ENCODE peak calls at places on chromosomes 13 and 19, in nine cellular contexts. One of them, this sample, is unnamed.

GRCh38 chr19:15251749-15252397 is 19.6 kb upstream of the EPHX3 start:
- DNase-seq in GM23248: peak; percentile 97
- DNase-seq in stimulated activated naive B cell treated with anti-CD40 and anti-IgM and Interleukin-4, amounts not matched to agents 10 μg/mL and 1 μg/mL and 100 μg/mL, for 72 hours: no peak
- DNase-seq in suprapubic skin: peak; percentile 89
- DNase-seq in memory B cell: no peak
- DNase-seq in NB4: no peak
- DNase-seq in AG09309: peak; percentile 95
- DNase-seq in left ventricle myocardium superior: peak; percentile 90
- DNase-seq in effector memory CD4-positive, alpha-beta T cell: no peak
- DNase-seq in this sample: peak; percentile 40

GRCh38 chr19:20357921-20358320 is 190.9 kb downstream of the ZNF486 start:
- DNase-seq in GM23248: no peak
- DNase-seq in stimulated activated naive B cell treated with anti-CD40 and anti-IgM and Interleukin-4, amounts not matched to agents 10 μg/mL and 1 μg/mL and 100 μg/mL, for 72 hours: no peak
- DNase-seq in suprapubic skin: no peak
- DNase-seq in memory B cell: no peak
- DNase-seq in NB4: no peak
- DNase-seq in AG09309: no peak
- DNase-seq in left ventricle myocardium superior: no peak
- DNase-seq in effector memory CD4-positive, alpha-beta T cell: no peak
- DNase-seq in this sample: no peak

GRCh38 chr13:59734393-59734792 is 429.3 kb downstream of the DIAPH3 start:
- DNase-seq in GM23248: no peak
- DNase-seq in stimulated activated naive B cell treated with anti-CD40 and anti-IgM and Interleukin-4, amounts not matched to agents 10 μg/mL and 1 μg/mL and 100 μg/mL, for 72 hours: peak; percentile 23
- DNase-seq in suprapubic skin: no peak
- DNase-seq in memory B cell: no peak
- DNase-seq in NB4: no peak
- DNase-seq in AG09309: no peak
- DNase-seq in left ventricle myocardium superior: no peak
- DNase-seq in effector memory CD4-positive, alpha-beta T cell: no peak
- DNase-seq in this sample: no peak

GRCh38 chr13:50911051-50911690 is 1.6 kb downstream of the RNASEH2B start:
- DNase-seq in GM23248: peak; percentile 39
- DNase-seq in stimulated activated naive B cell treated with anti-CD40 and anti-IgM and Interleukin-4, amounts not matched to agents 10 μg/mL and 1 μg/mL and 100 μg/mL, for 72 hours: no peak
- DNase-seq in suprapubic skin: no peak
- DNase-seq in memory B cell: no peak
- DNase-seq in NB4: peak; percentile 76
- DNase-seq in AG09309: no peak
- DNase-seq in left ventricle myocardium superior: no peak
- DNase-seq in effector memory CD4-positive, alpha-beta T cell: no peak
- DNase-seq in this sample: peak; percentile 15

GRCh38 chr13:27619711-27620376 is 485 bp downstream of the LNX2 start:
- DNase-seq in GM23248: peak; percentile 76
- DNase-seq in stimulated activated naive B cell treated with anti-CD40 and anti-IgM and Interleukin-4, amounts not matched to agents 10 μg/mL and 1 μg/mL and 100 μg/mL, for 72 hours: no peak
- DNase-seq in suprapubic skin: peak; percentile 83
- DNase-seq in memory B cell: no peak
- DNase-seq in NB4: peak; percentile 68
- DNase-seq in AG09309: no peak
- DNase-seq in left ventricle myocardium superior: peak; percentile 69
- DNase-seq in effector memory CD4-positive, alpha-beta T cell: peak; percentile 26
- DNase-seq in this sample: peak; percentile 56

GRCh38 chr13:27667946-27668345 is 46.3 kb downstream of the POLR1D start:
- DNase-seq in GM23248: no peak
- DNase-seq in stimulated activated naive B cell treated with anti-CD40 and anti-IgM and Interleukin-4, amounts not matched to agents 10 μg/mL and 1 μg/mL and 100 μg/mL, for 72 hours: no peak
- DNase-seq in suprapubic skin: no peak
- DNase-seq in memory B cell: no peak
- DNase-seq in NB4: no peak
- DNase-seq in AG09309: no peak
- DNase-seq in left ventricle myocardium superior: peak; percentile 52
- DNase-seq in effector memory CD4-positive, alpha-beta T cell: no peak
- DNase-seq in this sample: no peak

GRCh38 chr13:27973291-27973690 is 4.2 kb upstream of the CDX2 start:
- DNase-seq in GM23248: no peak
- DNase-seq in stimulated activated naive B cell treated with anti-CD40 and anti-IgM and Interleukin-4, amounts not matched to agents 10 μg/mL and 1 μg/mL and 100 μg/mL, for 72 hours: no peak
- DNase-seq in suprapubic skin: peak; percentile 50
- DNase-seq in memory B cell: no peak
- DNase-seq in NB4: no peak
- DNase-seq in AG09309: no peak
- DNase-seq in left ventricle myocardium superior: no peak
- DNase-seq in effector memory CD4-positive, alpha-beta T cell: no peak
- DNase-seq in this sample: no peak

GRCh38 chr13:114043421-114044053 is 69.7 kb upstream of the C13orf46 start:
- DNase-seq in GM23248: peak; percentile 85
- DNase-seq in stimulated activated naive B cell treated with anti-CD40 and anti-IgM and Interleukin-4, amounts not matched to agents 10 μg/mL and 1 μg/mL and 100 μg/mL, for 72 hours: no peak
- DNase-seq in suprapubic skin: no peak
- DNase-seq in memory B cell: no peak
- DNase-seq in NB4: peak; percentile 99
- DNase-seq in AG09309: no peak
- DNase-seq in left ventricle myocardium superior: peak; percentile 81
- DNase-seq in effector memory CD4-positive, alpha-beta T cell: peak; percentile 25
- DNase-seq in this sample: peak; percentile 19

GRCh38 chr19:4454952-4455738 is 2.4 kb downstream of the UBXN6 start:
- DNase-seq in GM23248: peak; percentile 89
- DNase-seq in stimulated activated naive B cell treated with anti-CD40 and anti-IgM and Interleukin-4, amounts not matched to agents 10 μg/mL and 1 μg/mL and 100 μg/mL, for 72 hours: no peak
- DNase-seq in suprapubic skin: no peak
- DNase-seq in memory B cell: no peak
- DNase-seq in NB4: no peak
- DNase-seq in AG09309: no peak
- DNase-seq in left ventricle myocardium superior: no peak
- DNase-seq in effector memory CD4-positive, alpha-beta T cell: no peak
- DNase-seq in this sample: no peak

GRCh38 chr19:55305491-55305890 is 19.6 kb downstream of the TMEM150B start:
- DNase-seq in GM23248: peak; percentile 50
- DNase-seq in stimulated activated naive B cell treated with anti-CD40 and anti-IgM and Interleukin-4, amounts not matched to agents 10 μg/mL and 1 μg/mL and 100 μg/mL, for 72 hours: no peak
- DNase-seq in suprapubic skin: no peak
- DNase-seq in memory B cell: peak; percentile 51
- DNase-seq in NB4: peak; percentile 57
- DNase-seq in AG09309: no peak
- DNase-seq in left ventricle myocardium superior: peak; percentile 49
- DNase-seq in effector memory CD4-positive, alpha-beta T cell: peak; percentile 40
- DNase-seq in this sample: peak; percentile 46

GRCh38 chr13:97535619-97536018 is 101.7 kb downstream of the RAP2A start:
- DNase-seq in GM23248: peak; percentile 67
- DNase-seq in stimulated activated naive B cell treated with anti-CD40 and anti-IgM and Interleukin-4, amounts not matched to agents 10 μg/mL and 1 μg/mL and 100 μg/mL, for 72 hours: no peak
- DNase-seq in suprapubic skin: no peak
- DNase-seq in memory B cell: no peak
- DNase-seq in NB4: no peak
- DNase-seq in AG09309: no peak
- DNase-seq in left ventricle myocardium superior: no peak
- DNase-seq in effector memory CD4-positive, alpha-beta T cell: no peak
- DNase-seq in this sample: no peak

GRCh38 chr13:55263045-55263444 is 1877.7 kb upstream of the PRR20A start:
- DNase-seq in GM23248: no peak
- DNase-seq in stimulated activated naive B cell treated with anti-CD40 and anti-IgM and Interleukin-4, amounts not matched to agents 10 μg/mL and 1 μg/mL and 100 μg/mL, for 72 hours: no peak
- DNase-seq in suprapubic skin: no peak
- DNase-seq in memory B cell: no peak
- DNase-seq in NB4: peak; percentile 7
- DNase-seq in AG09309: no peak
- DNase-seq in left ventricle myocardium superior: no peak
- DNase-seq in effector memory CD4-positive, alpha-beta T cell: no peak
- DNase-seq in this sample: no peak

GRCh38 chr19:47707135-47707925 is 5.9 kb upstream of the EHD2 start:
- DNase-seq in GM23248: peak; percentile 86
- DNase-seq in stimulated activated naive B cell treated with anti-CD40 and anti-IgM and Interleukin-4, amounts not matched to agents 10 μg/mL and 1 μg/mL and 100 μg/mL, for 72 hours: peak; percentile 59
- DNase-seq in suprapubic skin: no peak
- DNase-seq in memory B cell: peak; percentile 54
- DNase-seq in NB4: peak; percentile 95
- DNase-seq in AG09309: no peak
- DNase-seq in left ventricle myocardium superior: peak; percentile 78
- DNase-seq in effector memory CD4-positive, alpha-beta T cell: peak; percentile 54
- DNase-seq in this sample: peak; percentile 82

GRCh38 chr13:80527400-80527799 is 186.5 kb upstream of the SPRY2 start:
- DNase-seq in GM23248: no peak
- DNase-seq in stimulated activated naive B cell treated with anti-CD40 and anti-IgM and Interleukin-4, amounts not matched to agents 10 μg/mL and 1 μg/mL and 100 μg/mL, for 72 hours: no peak
- DNase-seq in suprapubic skin: no peak
- DNase-seq in memory B cell: no peak
- DNase-seq in NB4: no peak
- DNase-seq in AG09309: no peak
- DNase-seq in left ventricle myocardium superior: no peak
- DNase-seq in effector memory CD4-positive, alpha-beta T cell: no peak
- DNase-seq in this sample: no peak

GRCh38 chr13:44921931-44922758 is 67.1 kb downstream of the NUFIP1 start:
- DNase-seq in GM23248: peak; percentile 95
- DNase-seq in stimulated activated naive B cell treated with anti-CD40 and anti-IgM and Interleukin-4, amounts not matched to agents 10 μg/mL and 1 μg/mL and 100 μg/mL, for 72 hours: no peak
- DNase-seq in suprapubic skin: no peak
- DNase-seq in memory B cell: no peak
- DNase-seq in NB4: no peak
- DNase-seq in AG09309: peak; percentile 90
- DNase-seq in left ventricle myocardium superior: no peak
- DNase-seq in effector memory CD4-positive, alpha-beta T cell: no peak
- DNase-seq in this sample: peak; percentile 35

GRCh38 chr13:111115841-111116500 is 861 bp downstream of the ARHGEF7 start:
- DNase-seq in GM23248: peak; percentile 94
- DNase-seq in stimulated activated naive B cell treated with anti-CD40 and anti-IgM and Interleukin-4, amounts not matched to agents 10 μg/mL and 1 μg/mL and 100 μg/mL, for 72 hours: no peak
- DNase-seq in suprapubic skin: no peak
- DNase-seq in memory B cell: no peak
- DNase-seq in NB4: no peak
- DNase-seq in AG09309: peak; percentile 77
- DNase-seq in left ventricle myocardium superior: peak; percentile 74
- DNase-seq in effector memory CD4-positive, alpha-beta T cell: no peak
- DNase-seq in this sample: peak; percentile 18

GRCh38 chr13:113150545-113151365 is 7.7 kb upstream of the PROZ start:
- DNase-seq in GM23248: no peak
- DNase-seq in stimulated activated naive B cell treated with anti-CD40 and anti-IgM and Interleukin-4, amounts not matched to agents 10 μg/mL and 1 μg/mL and 100 μg/mL, for 72 hours: no peak
- DNase-seq in suprapubic skin: no peak
- DNase-seq in memory B cell: no peak
- DNase-seq in NB4: no peak
- DNase-seq in AG09309: no peak
- DNase-seq in left ventricle myocardium superior: no peak
- DNase-seq in effector memory CD4-positive, alpha-beta T cell: no peak
- DNase-seq in this sample: no peak

GRCh38 chr19:54345938-54346386 is 7.0 kb upstream of the LILRA4 start:
- DNase-seq in GM23248: no peak
- DNase-seq in stimulated activated naive B cell treated with anti-CD40 and anti-IgM and Interleukin-4, amounts not matched to agents 10 μg/mL and 1 μg/mL and 100 μg/mL, for 72 hours: peak; percentile 84
- DNase-seq in suprapubic skin: no peak
- DNase-seq in memory B cell: no peak
- DNase-seq in NB4: peak; percentile 75
- DNase-seq in AG09309: no peak
- DNase-seq in left ventricle myocardium superior: no peak
- DNase-seq in effector memory CD4-positive, alpha-beta T cell: no peak
- DNase-seq in this sample: no peak

GRCh38 chr13:24878340-24878739 is 114.4 kb downstream of the RNF17 start:
- DNase-seq in GM23248: no peak
- DNase-seq in stimulated activated naive B cell treated with anti-CD40 and anti-IgM and Interleukin-4, amounts not matched to agents 10 μg/mL and 1 μg/mL and 100 μg/mL, for 72 hours: no peak
- DNase-seq in suprapubic skin: no peak
- DNase-seq in memory B cell: no peak
- DNase-seq in NB4: no peak
- DNase-seq in AG09309: no peak
- DNase-seq in left ventricle myocardium superior: no peak
- DNase-seq in effector memory CD4-positive, alpha-beta T cell: no peak
- DNase-seq in this sample: no peak